ENCODE peak calls at places on chromosomes 4 and X, in six cellular contexts. M, V, P, O, C and E are unnamed samples.
A peak's percentile ranks its signal among the peaks of the same experiment; 100 is the strongest.

GRCh38 chrX:153913701-153914100 is 9.2 kb downstream of the AVPR2 start:
- DNase-seq in C (no peak), O (no peak), M (no peak), V (no peak), P (no peak), E (no peak)

GRCh38 chrX:49251325-49251724 is 13.2 kb downstream of the FOXP3 start:
- DNase-seq in M (no peak), C (no peak), P (no peak), O (no peak), V (no peak), E (no peak)

GRCh38 chr4:3372933-3373465 is 68.8 kb upstream of the HGFAC start:
- DNase-seq in O (peak; percentile 31), V (no peak), P (no peak), C (no peak), M (peak; percentile 51), E (no peak)

GRCh38 chr4:147725673-147726072 is 6.2 kb upstream of the ARHGAP10 start:
- DNase-seq in M (no peak), C (peak; percentile 64), O (no peak), V (no peak), P (no peak), E (no peak)

GRCh38 chr4:68390205-68390604 is 40.3 kb upstream of the YTHDC1 start:
- DNase-seq in M (no peak), V (no peak), O (no peak), C (no peak), P (no peak), E (no peak)

GRCh38 chrX:118904218-118904617 is 70.2 kb upstream of the LONRF3 start:
- DNase-seq in P (no peak), V (no peak), O (no peak), C (no peak), M (no peak), E (no peak)

GRCh38 chr4:42282081-42282901 is 115.0 kb upstream of the SHISA3 start:
- DNase-seq in C (peak; percentile 37), V (peak; percentile 92), M (peak; percentile 63), P (no peak), O (peak; percentile 37), E (no peak)

GRCh38 chrX:40176256-40176978 is 78.7 kb upstream of the BCOR start:
- DNase-seq in C (no peak), M (peak; percentile 77), O (peak; percentile 72), P (no peak), V (peak; percentile 81), E (no peak)

GRCh38 chrX:47502591-47503222 is 19.7 kb upstream of the ZNF41 start:
- DNase-seq in O (no peak), C (peak; percentile 33), M (no peak), P (no peak), V (no peak), E (no peak)

GRCh38 chr4:71206763-71207162 is 132.1 kb upstream of the SLC4A4 start:
- DNase-seq in C (no peak), M (no peak), P (no peak), V (no peak), O (no peak), E (no peak)

GRCh38 chr4:153447175-153447887 is 18.8 kb upstream of the TMEM131L start:
- DNase-seq in M (no peak), C (no peak), V (no peak), P (no peak), O (no peak), E (peak; percentile 46)

GRCh38 chr4:185654311-185654710 is 119.0 kb upstream of the PDLIM3 start:
- DNase-seq in P (no peak), O (no peak), M (no peak), C (no peak), V (no peak), E (no peak)

GRCh38 chr4:86935499-86935832 is 655 bp downstream of the AFF1 start:
- DNase-seq in V (peak; percentile 47), P (no peak), M (no peak), C (no peak), O (peak; percentile 47), E (no peak)

GRCh38 chrX:73851014-73852009 is 288.3 kb downstream of the CHIC1 start:
- DNase-seq in C (peak; percentile 95), O (no peak), P (no peak), M (no peak), V (no peak), E (peak; percentile 91)

GRCh38 chr4:171765514-171765913 is 47.7 kb upstream of the GALNTL6 start:
- DNase-seq in C (no peak), M (no peak), O (no peak), V (no peak), P (no peak), E (no peak)

GRCh38 chr4:177356191-177356590 is 46.5 kb downstream of the NEIL3 start:
- DNase-seq in C (no peak), M (no peak), P (no peak), V (no peak), O (no peak), E (no peak)

GRCh38 chr4:164623099-164623498 is 130.8 kb upstream of the SMIM31 start:
- DNase-seq in O (no peak), C (no peak), P (no peak), M (no peak), V (no peak), E (no peak)

GRCh38 chr4:25783943-25784342 is 78.8 kb downstream of the SEL1L3 start:
- DNase-seq in C (no peak), V (no peak), P (no peak), O (no peak), M (no peak), E (no peak)

GRCh38 chr4:74056858-74057562 is 18.5 kb upstream of the CXCL3 start:
- DNase-seq in M (no peak), P (peak; percentile 63), O (no peak), C (peak; percentile 62), V (no peak), E (peak; percentile 80)

GRCh38 chr4:109171098-109171497 is 131.4 kb downstream of the COL25A1 start:
- DNase-seq in M (no peak), C (peak; percentile 4), P (no peak), O (no peak), V (no peak), E (no peak)

GRCh38 chr4:177308125-177308524 is 1.5 kb upstream of the NEIL3 start:
- DNase-seq in P (peak; percentile 57), C (peak; percentile 81), M (no peak), O (peak; percentile 31), V (no peak), E (peak; percentile 79)

GRCh38 chr4:147927377-147928137 is 195.7 kb downstream of the ARHGAP10 start:
- DNase-seq in O (no peak), M (peak; percentile 76), V (no peak), P (no peak), C (no peak), E (no peak)

GRCh38 chrX:94633237-94633636 is 959.2 kb downstream of the FAM133A start:
- DNase-seq in P (no peak), V (no peak), O (no peak), C (no peak), M (no peak), E (no peak)

GRCh38 chrX:138411048-138411447 is 300.5 kb downstream of the FGF13 start:
- DNase-seq in C (no peak), P (no peak), M (no peak), V (peak; percentile 77), O (no peak), E (no peak)

GRCh38 chr4:69156913-69157312 is 57.6 kb downstream of the UGT2B11 start:
- DNase-seq in V (no peak), P (no peak), O (no peak), M (no peak), C (peak; percentile 1), E (no peak)

GRCh38 chr4:76589872-76590846 is 155.1 kb downstream of the SHROOM3 start:
- DNase-seq in O (peak; percentile 92), P (peak; percentile 95), C (peak; percentile 75), V (peak; percentile 92), M (peak; percentile 27), E (peak; percentile 90)

GRCh38 chr4:52006887-52007286 is 13.3 kb downstream of the LRRC66 start:
- DNase-seq in O (no peak), P (no peak), M (no peak), V (no peak), C (no peak), E (no peak)

DNA sequence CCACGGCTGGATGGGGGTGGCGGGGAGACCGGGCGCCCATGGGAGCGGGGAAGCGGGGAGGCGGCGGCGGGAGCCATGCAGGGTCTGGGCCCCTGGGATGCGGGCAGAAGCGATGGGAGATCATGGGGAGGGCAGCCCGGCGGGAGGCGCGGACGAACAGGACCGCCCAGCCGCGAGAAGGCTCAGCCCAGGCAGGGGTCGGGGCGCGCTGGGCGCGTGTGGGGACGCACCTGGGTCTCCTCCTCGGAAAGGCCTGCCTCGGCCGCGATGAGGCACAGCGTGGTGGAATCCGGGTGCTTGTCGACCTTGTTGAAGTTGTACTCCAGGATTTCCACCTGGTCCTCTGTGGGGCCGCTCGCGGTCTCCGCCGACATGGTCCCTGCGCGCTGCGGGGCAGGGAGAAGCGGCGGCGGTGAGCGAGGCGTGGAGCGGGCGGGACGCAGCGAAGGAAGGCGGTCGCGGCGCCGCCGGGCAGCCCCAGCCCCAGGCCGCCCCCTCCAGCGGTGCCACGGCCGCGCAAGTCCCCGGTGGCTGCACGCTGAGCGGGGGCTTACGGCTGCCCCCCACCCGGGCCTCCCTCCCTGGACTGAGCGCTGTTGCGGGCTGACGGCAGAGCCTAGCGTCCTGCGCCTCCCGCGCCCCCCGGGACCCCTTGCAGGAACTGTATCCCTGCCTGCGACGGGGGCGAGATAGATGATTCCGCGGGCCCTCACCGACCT is 25.3 kb downstream of the HOPX start:
- DNase-seq in V (peak; percentile 42), P (no peak), M (no peak), O (peak; percentile 39), C (no peak), E (no peak)
- H3K4me3 ChIP-seq in V (peak overlapping the region; percentile 32), P (peak overlapping the region; percentile 36), M (peak overlapping the region; percentile 47), O (no peak overlapping the region), C (peak overlapping the region; percentile 55), E (peak overlapping the region; percentile 37)

DNA sequence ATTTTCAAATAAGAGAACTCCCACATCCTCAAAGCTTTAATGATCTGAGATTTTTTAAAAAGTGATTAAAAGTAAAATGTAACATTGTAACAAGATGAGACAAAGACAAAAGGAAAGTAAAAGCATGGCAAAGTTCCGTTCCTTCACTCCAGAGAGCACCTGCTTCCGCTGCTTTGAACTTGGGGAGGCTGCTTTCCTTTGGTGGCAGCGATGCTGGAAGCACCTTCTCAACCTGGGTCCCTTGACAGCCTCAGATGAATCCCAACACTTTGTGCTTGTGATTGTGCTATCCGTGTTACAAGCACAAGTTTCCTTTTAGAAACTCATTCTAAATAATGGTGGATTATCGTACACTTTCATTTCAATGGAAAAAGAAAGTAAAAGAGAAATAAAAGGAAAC is 59.7 kb downstream of the HADH start:
- DNase-seq in M (no peak), C (no peak), O (no peak), V (no peak), P (no peak), E (no peak)
- H3K4me3 ChIP-seq in M (no peak overlapping the region), C (no peak overlapping the region), O (no peak overlapping the region), V (no peak overlapping the region), P (no peak overlapping the region), E (no peak overlapping the region)

GRCh38 chr4:13548984-13549546 is 4.8 kb upstream of the NKX3-2 start:
- DNase-seq in C (peak; percentile 70), V (peak; percentile 88), O (peak; percentile 69), M (peak; percentile 67), P (no peak), E (peak; percentile 29)
- H3K4me3 ChIP-seq in C (peak overlapping the region; percentile 53), V (peak overlapping the region; percentile 35), O (no peak overlapping the region), M (no peak overlapping the region), P (peak overlapping the region; percentile 39), E (peak overlapping the region; percentile 55)

DNA sequence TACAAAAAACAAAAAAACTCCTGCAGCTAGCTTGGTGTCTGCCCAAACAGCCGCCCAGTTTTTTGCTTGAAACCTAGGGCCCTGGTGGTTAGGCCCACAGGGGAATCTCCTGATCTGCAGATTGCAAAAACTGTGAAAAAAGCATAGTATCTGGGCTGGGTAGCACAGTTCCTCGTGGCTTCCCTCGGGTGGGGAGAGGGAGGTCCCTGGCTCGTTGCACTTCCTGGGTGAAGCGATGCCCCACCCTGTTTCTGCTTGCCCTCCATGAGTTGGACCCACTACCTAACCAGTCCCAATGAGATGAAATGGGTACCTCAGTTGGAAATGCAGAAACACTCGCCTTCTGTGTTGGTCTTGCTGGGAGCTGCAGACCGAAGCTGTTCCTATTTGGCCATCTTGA is 18.6 kb upstream of the BRWD3 start:
- DNase-seq in O (no peak), C (no peak), P (no peak), M (no peak), V (no peak), E (no peak)
- H3K4me3 ChIP-seq in O (no peak overlapping the region), C (no peak overlapping the region), P (no peak overlapping the region), M (no peak overlapping the region), V (no peak overlapping the region), E (no peak overlapping the region)